ENCODE peak calls at places on chromosomes 7 and 10, in ten cellular contexts. Y is neural progenitor cell, Z is NCI-H2081, L is MV-4-11, B is tibial artery, V is Right ventricle myocardium inferior, U is COR-L47, J is uterus, W is ELF-1, K is mesendoderm. E is an unnamed sample.

GRCh38 chr7:80307251-80307856 is 172.7 kb downstream of the GNAI1 start:
- DNase-seq in K (no peak), B (no peak), V (no peak), Z (no peak), U (no peak), W (no peak), L (no peak), Y (no peak), J (no peak), E (no peak)

GRCh38 chr10:43218206-43218950 is 48.5 kb downstream of the RASGEF1A start:
- DNase-seq in K (no peak), J (no peak), B (no peak), Y (no peak), Z (no peak), W (no peak), V (peak), U (no peak), L (no peak), E (no peak)

GRCh38 chr7:102306916-102307677 is 20.4 kb downstream of the SH2B2 start:
- DNase-seq in V (no peak), W (peak), L (peak), J (no peak), B (peak), K (peak), Z (no peak), U (no peak), Y (peak), E (no peak)

GRCh38 chr10:95235676-95236067 is 41.6 kb downstream of the ACSM6 start:
- DNase-seq in W (no peak), U (no peak), Y (no peak), Z (no peak), J (no peak), K (no peak), L (no peak), V (no peak), B (no peak), E (no peak)

GRCh38 chr10:24645784-24646183 is 77.9 kb downstream of the ARHGAP21 start:
- DNase-seq in U (no peak), B (no peak), W (no peak), Z (no peak), V (no peak), K (no peak), J (no peak), L (no peak), Y (no peak), E (no peak)

GRCh38 chr10:92848441-92849233 is at the start of gene EXOC6:
- DNase-seq in B (peak), J (peak), Y (peak), V (peak), L (peak), Z (peak), K (peak), W (peak), U (peak), E (peak)

GRCh38 chr10:122459586-122460273 is 1.6 kb upstream of the HTRA1 start:
- DNase-seq in J (no peak), U (no peak), L (peak), B (no peak), V (peak), K (no peak), Y (no peak), W (peak), Z (no peak), E (no peak)

GRCh38 chr7:135406908-135407307 is 103.0 kb downstream of the CNOT4 start:
- DNase-seq in U (no peak), Z (no peak), K (no peak), L (no peak), V (no peak), Y (no peak), J (no peak), B (no peak), W (no peak), E (no peak)

GRCh38 chr7:9718071-9718470 is 1255.6 kb upstream of the PHF14 start:
- DNase-seq in K (no peak), U (no peak), V (no peak), J (no peak), W (no peak), B (no peak), L (no peak), Z (no peak), Y (no peak), E (no peak)